ENCODE peak calls at places on chromosomes 1 and 21, in five cellular contexts. V is T-helper 9 cell; T is naive thymus-derived CD4-positive, alpha-beta T cell; Q is AG08395; Z is T-helper 2 cell. Y is an unnamed sample.

GRCh38 chr1:103191327-103191726 is 83.0 kb upstream of the COL11A1 start:
- DNase-seq in Z (no peak), T (no peak), V (no peak), Q (no peak), Y (no peak)

GRCh38 chr1:8239039-8239305 is 78.9 kb upstream of the SLC45A1 start:
- DNase-seq in Z (no peak), T (no peak), Q (no peak), V (no peak), Y (no peak)

GRCh38 chr1:170530972-170531757 is 801 bp upstream of the GORAB start:
- DNase-seq in Q (no peak), Z (no peak), T (peak), V (no peak), Y (no peak)

GRCh38 chr21:41835711-41836154 is 43.4 kb downstream of the PRDM15 start:
- DNase-seq in V (no peak), T (no peak), Q (no peak), Z (no peak), Y (no peak)

GRCh38 chr1:207811920-207812720 is 60.3 kb downstream of the CD46 start:
- DNase-seq in V (no peak), Z (no peak), Q (peak), T (no peak), Y (no peak)

GRCh38 chr1:201713093-201713810 is 115.7 kb upstream of the IPO9 start:
- DNase-seq in V (no peak), Q (peak), Z (no peak), T (no peak), Y (peak)

GRCh38 chr1:244603498-244603897 is 49.4 kb upstream of the DESI2 start:
- DNase-seq in V (no peak), Z (no peak), Q (peak), T (peak), Y (no peak)

GRCh38 chr1:223233019-223233409 is 90.0 kb upstream of the TLR5 start:
- DNase-seq in Q (no peak), V (no peak), T (no peak), Z (no peak), Y (peak)

GRCh38 chr21:43323244-43324005 is 103.5 kb downstream of the SIK1 start:
- DNase-seq in V (no peak), Q (no peak), Z (no peak), T (no peak), Y (no peak)

GRCh38 chr21:34215911-34216310 is 142.5 kb downstream of the MRPS6 start:
- DNase-seq in V (no peak), Q (peak), T (no peak), Z (no peak), Y (no peak)

GRCh38 chr21:45957986-45958610 is 23.5 kb upstream of the COL6A1 start:
- DNase-seq in Q (peak), V (no peak), T (no peak), Z (no peak), Y (peak)

GRCh38 chr1:32928285-32928684 is 27.1 kb upstream of the TMEM54 start:
- DNase-seq in Q (no peak), T (no peak), Z (no peak), V (no peak), Y (no peak)

GRCh38 chr1:27342778-27343638 is 1.2 kb downstream of the SYTL1 start:
- DNase-seq in Q (no peak), Z (peak), T (peak), V (peak), Y (no peak)

GRCh38 chr1:51268675-51269033 is 32.6 kb downstream of the RNF11 start:
- DNase-seq in V (no peak), T (no peak), Z (no peak), Q (peak), Y (no peak)

GRCh38 chr1:215082532-215083407 is at the start of gene KCNK2:
- DNase-seq in T (no peak), V (no peak), Q (peak), Z (no peak), Y (peak)

GRCh38 chr1:28682840-28683239 is 14.3 kb downstream of the GMEB1 start:
- DNase-seq in Q (no peak), Z (no peak), V (no peak), T (no peak), Y (no peak)

GRCh38 chr1:160130486-160130885 is 14.9 kb downstream of the ATP1A2 start:
- DNase-seq in V (no peak), T (no peak), Z (no peak), Q (no peak), Y (no peak)

GRCh38 chr21:17348849-17349248 is 164.0 kb upstream of the CXADR start:
- DNase-seq in V (no peak), T (no peak), Q (no peak), Z (no peak), Y (no peak)

GRCh38 chr1:100479620-100480338 is 58.2 kb upstream of the GPR88 start:
- DNase-seq in Z (no peak), Q (no peak), T (no peak), V (no peak), Y (no peak)

GRCh38 chr1:97144527-97144926 is 422.9 kb downstream of the PTBP2 start:
- DNase-seq in T (no peak), Z (no peak), Q (no peak), V (no peak), Y (no peak)

GRCh38 chr1:38029725-38030511 is 16.7 kb downstream of the POU3F1 start:
- DNase-seq in Z (no peak), Q (peak), T (no peak), V (no peak), Y (no peak)

GRCh38 chr1:184116287-184116686 is 64.8 kb downstream of the TSEN15 start:
- DNase-seq in Z (no peak), V (no peak), T (no peak), Q (no peak), Y (no peak)

GRCh38 chr1:5286244-5286643 is 631.8 kb downstream of the AJAP1 start:
- DNase-seq in V (peak), Z (no peak), Q (no peak), T (no peak), Y (no peak)

GRCh38 chr1:1270813-1271212 is 2.8 kb downstream of the UBE2J2 start:
- DNase-seq in Z (no peak), T (no peak), V (no peak), Q (no peak), Y (no peak)

GRCh38 chr1:202821467-202821866 is 10.7 kb downstream of the PCAT6 start:
- DNase-seq in Z (no peak), V (no peak), T (no peak), Q (peak), Y (no peak)